ENCODE peak calls at places on chromosomes 13 and 19, in four cellular contexts. One of them, this sample, is unnamed. For H3K36me3, the result is how much of the 10 kb centered on the place peaks cover.

GRCh38 chr13:90365130-90365529 is 982.4 kb upstream of the MIR17HG start:
- DNase-seq in BE2C: no peak
- DNase-seq in HCT116: no peak
- DNase-seq in endodermal cell: no peak
- DNase-seq in this sample: no peak

GRCh38 chr19:37845932-37846331 is 60.5 kb downstream of the WDR87 start:
- DNase-seq in HCT116: no peak
- DNase-seq in endodermal cell: no peak
- DNase-seq in BE2C: no peak
- DNase-seq in this sample: no peak

GRCh38 chr13:43058318-43058674 is 34.9 kb downstream of the DNAJC15 start:
- DNase-seq in HCT116: peak
- DNase-seq in endodermal cell: peak
- DNase-seq in BE2C: peak
- DNase-seq in this sample: peak

GRCh38 chr13:90477194-90477593 is 870.3 kb upstream of the MIR17HG start:
- DNase-seq in BE2C: no peak
- DNase-seq in endodermal cell: no peak
- DNase-seq in HCT116: no peak
- DNase-seq in this sample: no peak

GRCh38 chr19:58409010-58409790 is 751 bp downstream of the ZNF584 start:
- DNase-seq in BE2C: peak
- DNase-seq in endodermal cell: peak
- DNase-seq in HCT116: no peak
- DNase-seq in this sample: no peak

GRCh38 chr13:77323858-77324257 is 3.0 kb downstream of the MYCBP2 start:
- DNase-seq in HCT116: no peak
- DNase-seq in endodermal cell: no peak
- DNase-seq in BE2C: no peak
- DNase-seq in this sample: no peak

GRCh38 chr13:25420161-25420560 is 48.4 kb downstream of the ATP8A2 start:
- DNase-seq in endodermal cell: no peak
- DNase-seq in HCT116: no peak
- DNase-seq in BE2C: no peak
- DNase-seq in this sample: no peak

GRCh38 chr19:17338440-17339078 is 1.2 kb downstream of the GTPBP3 start:
- DNase-seq in HCT116: no peak
- DNase-seq in endodermal cell: peak
- DNase-seq in BE2C: peak
- DNase-seq in this sample: no peak

GRCh38 chr19:8451885-8452284 is 7.1 kb downstream of the HNRNPM start:
- DNase-seq in HCT116: no peak
- DNase-seq in endodermal cell: peak
- DNase-seq in BE2C: no peak
- DNase-seq in this sample: peak

GRCh38 chr13:31545616-31546015 is 193.7 kb upstream of the RXFP2 start:
- DNase-seq in HCT116: no peak
- DNase-seq in endodermal cell: no peak
- DNase-seq in BE2C: no peak
- DNase-seq in this sample: no peak

GRCh38 chr19:35045667-35046300 is 4.3 kb downstream of the HPN start:
- DNase-seq in endodermal cell: peak
- DNase-seq in HCT116: no peak
- DNase-seq in BE2C: no peak
- DNase-seq in this sample: no peak

GRCh38 chr13:73718248-73718647 is 416.0 kb downstream of the KLF12 start:
- DNase-seq in BE2C: no peak
- DNase-seq in HCT116: no peak
- DNase-seq in endodermal cell: no peak
- DNase-seq in this sample: no peak

GRCh38 chr19:38384209-38385027 is 3.4 kb downstream of the GGN start:
- DNase-seq in BE2C: peak
- DNase-seq in HCT116: no peak
- DNase-seq in endodermal cell: peak
- DNase-seq in this sample: no peak

GRCh38 chr19:751501-752341 is 809 bp downstream of the MISP start:
- DNase-seq in BE2C: no peak
- DNase-seq in endodermal cell: peak
- DNase-seq in HCT116: no peak
- DNase-seq in this sample: peak

GRCh38 chr13:75219479-75220237 is 262.3 kb downstream of the TBC1D4 start:
- DNase-seq in endodermal cell: peak
- DNase-seq in BE2C: peak
- DNase-seq in HCT116: peak
- DNase-seq in this sample: peak

GRCh38 chr19:42323852-42324654 is 1.4 kb upstream of the MEGF8 start:
- DNase-seq in HCT116: no peak
- DNase-seq in BE2C: no peak
- DNase-seq in endodermal cell: peak
- DNase-seq in this sample: no peak

GRCh38 chr19:17889609-17890214 is 18.0 kb downstream of the SLC5A5 start:
- DNase-seq in HCT116: no peak
- DNase-seq in BE2C: no peak
- DNase-seq in endodermal cell: peak
- DNase-seq in this sample: peak

GRCh38 chr13:40665061-40665753 is 1.2 kb downstream of the FOXO1 start:
- DNase-seq in BE2C: peak
- DNase-seq in HCT116: no peak
- DNase-seq in endodermal cell: peak
- DNase-seq in this sample: no peak

GRCh38 chr13:110173247-110173818 is 133.6 kb downstream of the COL4A1 start:
- DNase-seq in HCT116: no peak
- DNase-seq in BE2C: no peak
- DNase-seq in endodermal cell: no peak
- DNase-seq in this sample: peak

GRCh38 chr13:67267136-67267535 is 37.0 kb upstream of the PCDH9 start:
- DNase-seq in HCT116: no peak
- DNase-seq in BE2C: no peak
- DNase-seq in endodermal cell: no peak
- DNase-seq in this sample: no peak

GRCh38 chr13:110262944-110263343 is 44.0 kb downstream of the COL4A1 start:
- DNase-seq in BE2C: no peak
- DNase-seq in HCT116: no peak
- DNase-seq in endodermal cell: peak
- DNase-seq in this sample: no peak

GRCh38 chr13:45473627-45474026 is 8.9 kb downstream of the COG3 start:
- DNase-seq in BE2C: peak
- DNase-seq in endodermal cell: peak
- DNase-seq in HCT116: no peak
- DNase-seq in this sample: no peak

GRCh38 chr13:72255908-72256307 is 388.9 kb upstream of the DACH1 start:
- DNase-seq in BE2C: peak
- DNase-seq in HCT116: peak
- DNase-seq in endodermal cell: peak
- DNase-seq in this sample: peak

GRCh38 chr19:52660981-52661380 is 22.8 kb upstream of the ZNF83 start:
- DNase-seq in BE2C: no peak
- DNase-seq in endodermal cell: no peak
- DNase-seq in HCT116: no peak
- DNase-seq in this sample: no peak

GRCh38 chr19:31348416-31349159 is 648 bp downstream of the TSHZ3 start:
- DNase-seq in HCT116: no peak
- DNase-seq in endodermal cell: peak
- DNase-seq in BE2C: no peak
- DNase-seq in this sample: no peak

GRCh38 chr13:27927444-27928352 is 7.9 kb downstream of the PDX1 start:
- DNase-seq in endodermal cell: peak
- DNase-seq in HCT116: no peak
- DNase-seq in BE2C: no peak
- DNase-seq in this sample: no peak

GRCh38 chr13:61339054-61339621 is 76.5 kb downstream of the PCDH20 start:
- DNase-seq in HCT116: no peak
- DNase-seq in endodermal cell: no peak
- DNase-seq in BE2C: no peak
- DNase-seq in this sample: no peak

GRCh38 chr13:81382236-81382635 is 1041.3 kb upstream of the SPRY2 start:
- DNase-seq in HCT116: no peak
- DNase-seq in endodermal cell: peak
- DNase-seq in BE2C: no peak
- DNase-seq in this sample: no peak

GRCh38 chr19:38506723-38507550 is 73.4 kb downstream of the RYR1 start:
- DNase-seq in BE2C: peak
- DNase-seq in HCT116: peak
- DNase-seq in endodermal cell: peak
- DNase-seq in this sample: peak

GRCh38 chr19:632228-633067 is 889 bp downstream of the POLRMT start:
- DNase-seq in BE2C: peak
- DNase-seq in HCT116: no peak
- DNase-seq in endodermal cell: peak
- DNase-seq in this sample: peak

GRCh38 chr19:28076628-28077027 is 1136.3 kb downstream of the UQCRFS1 start:
- DNase-seq in BE2C: no peak
- DNase-seq in HCT116: no peak
- DNase-seq in endodermal cell: no peak
- DNase-seq in this sample: no peak

GRCh38 chr19:4140237-4140711 is 13.2 kb upstream of the CREB3L3 start:
- DNase-seq in endodermal cell: peak
- DNase-seq in HCT116: peak
- DNase-seq in BE2C: peak
- DNase-seq in this sample: peak

GRCh38 chr13:60137911-60138570 is 25.7 kb downstream of the DIAPH3 start:
- DNase-seq in endodermal cell: no peak
- DNase-seq in BE2C: no peak
- DNase-seq in HCT116: no peak
- DNase-seq in this sample: no peak

GRCh38 chr13:20666948-20667347 is 36.6 kb upstream of the IL17D start:
- DNase-seq in HCT116: no peak
- DNase-seq in BE2C: no peak
- DNase-seq in endodermal cell: no peak
- DNase-seq in this sample: no peak

GRCh38 chr19:48713864-48714755 is 5.4 kb downstream of the MAMSTR start:
- DNase-seq in HCT116: peak
- DNase-seq in endodermal cell: peak
- DNase-seq in BE2C: peak
- DNase-seq in this sample: peak
- TF ChIP-seq CTCF in HCT116: no peak
- TF ChIP-seq CTCF in endodermal cell: no peak
- TF ChIP-seq CTCF in BE2C: no peak
- TF ChIP-seq CTCF in this sample: no peak

DNA sequence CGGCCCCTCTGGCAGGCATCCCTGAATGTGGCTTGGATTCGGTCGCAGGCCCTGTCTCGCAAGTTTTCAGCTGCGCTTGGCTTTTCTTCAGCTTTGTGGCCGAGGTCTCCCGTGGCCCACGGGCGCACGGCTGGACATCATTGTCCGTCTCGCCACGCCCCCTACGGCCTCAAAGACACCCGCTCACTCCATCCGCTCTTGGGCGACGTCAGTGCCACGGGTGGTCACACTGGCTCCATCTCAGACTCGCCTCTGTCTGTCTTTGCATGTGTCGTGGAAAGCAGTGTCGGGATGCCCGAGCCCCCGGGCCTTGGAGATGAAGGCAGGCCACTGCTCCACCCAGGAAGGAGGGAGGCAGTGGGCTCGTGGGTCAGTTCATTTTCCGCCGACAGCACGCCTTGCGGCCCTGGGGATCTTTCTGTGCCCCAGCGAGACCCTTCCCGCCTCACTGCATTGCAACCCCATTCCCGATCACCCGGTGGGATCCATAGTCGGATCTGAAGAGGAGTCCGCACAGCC is 51.0 kb downstream of the ZNF146 start:
- DNase-seq in HCT116: no peak
- DNase-seq in BE2C: no peak
- DNase-seq in endodermal cell: no peak
- DNase-seq in this sample: no peak
- H3K4me3 ChIP-seq in HCT116: no peak
- H3K4me3 ChIP-seq in BE2C: no peak
- H3K4me3 ChIP-seq in endodermal cell: no peak
- H3K4me3 ChIP-seq in this sample: no peak

GRCh38 chr13:113452942-113453901 is at the start of gene ADPRHL1:
- DNase-seq in HCT116: no peak
- DNase-seq in BE2C: peak
- DNase-seq in endodermal cell: no peak
- DNase-seq in this sample: no peak
- H3K36me3 ChIP-seq in HCT116: under half
- H3K36me3 ChIP-seq in BE2C: under half
- H3K36me3 ChIP-seq in endodermal cell: under half
- H3K36me3 ChIP-seq in this sample: under half

DNA sequence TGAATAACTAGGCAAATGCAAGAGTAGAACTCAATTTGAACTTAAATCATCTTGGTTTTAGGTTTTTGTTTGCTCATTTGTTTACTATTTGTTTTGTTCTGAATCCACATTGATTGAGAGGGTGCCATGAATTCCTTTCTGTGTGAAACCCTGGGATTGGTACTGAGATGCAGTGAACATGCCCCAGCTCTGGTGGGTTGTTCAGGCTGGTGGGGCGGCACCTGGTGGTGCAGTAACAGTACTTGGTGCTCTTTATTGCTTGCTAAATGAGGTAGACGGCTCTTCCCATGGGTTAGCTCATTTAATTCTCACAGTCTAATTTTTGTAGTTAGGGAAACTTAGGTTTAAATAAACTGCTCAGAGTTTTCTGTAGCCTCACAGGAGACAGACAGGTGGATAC is 48.4 kb downstream of the WASF3 start:
- DNase-seq in HCT116: no peak
- DNase-seq in BE2C: peak
- DNase-seq in endodermal cell: peak
- DNase-seq in this sample: no peak
- TF ChIP-seq CTCF in HCT116: peak
- TF ChIP-seq CTCF in BE2C: peak
- TF ChIP-seq CTCF in endodermal cell: peak
- TF ChIP-seq CTCF in this sample: no peak

GRCh38 chr19:9819590-9819898 is 665 bp upstream of the FBXL12 start:
- DNase-seq in HCT116: no peak
- DNase-seq in BE2C: no peak
- DNase-seq in endodermal cell: no peak
- DNase-seq in this sample: no peak

GRCh38 chr19:9818734-9819589 is at the start of gene FBXL12:
- DNase-seq in endodermal cell: peak
- DNase-seq in HCT116: peak
- DNase-seq in BE2C: peak
- DNase-seq in this sample: peak

GRCh38 chr19:9823816-9824215 is 3.9 kb upstream of the UBL5 start:
- DNase-seq in endodermal cell: no peak
- DNase-seq in BE2C: no peak
- DNase-seq in HCT116: no peak
- DNase-seq in this sample: no peak

GRCh38 chr19:9818175-9818733 is 625 bp downstream of the FBXL12 start:
- DNase-seq in endodermal cell: no peak
- DNase-seq in BE2C: no peak
- DNase-seq in HCT116: no peak
- DNase-seq in this sample: no peak
- H3K4me3 ChIP-seq in endodermal cell: peak
- H3K4me3 ChIP-seq in BE2C: peak
- H3K4me3 ChIP-seq in HCT116: peak
- H3K4me3 ChIP-seq in this sample: peak

GRCh38 chr19:15177269-15178116 is 23.3 kb downstream of the NOTCH3 start:
- DNase-seq in endodermal cell: peak
- DNase-seq in HCT116: no peak
- DNase-seq in BE2C: peak
- DNase-seq in this sample: peak
- H3K36me3 ChIP-seq in endodermal cell: half or more
- H3K36me3 ChIP-seq in HCT116: under half
- H3K36me3 ChIP-seq in BE2C: under half
- H3K36me3 ChIP-seq in this sample: under half

This sample was measured in bronchial epithelial cell.